ENCODE peak calls at places on chromosome 7, in ten cellular contexts. K is stimulated activated CD8-positive, alpha-beta memory T cell treated with anti-CD3 and anti-CD28 coated beads, Interleukin-15, amount 100 ng/mL, for 4 hours; Z is NCI-H1436; G is astrocyte of the spinal cord; Q is activated T-cell treated with anti-CD3 and anti-CD28 coated beads for 48 hours; S is NAMALWA; V is hepatocyte; X is NCI-H1105; T is hypothalamus; F is ACHN. B is an unnamed sample.

GRCh38 chr7:1055084-1055450 is 10.7 kb downstream of the GPR146 start:
- DNase-seq in K (no peak), Z (no peak), G (peak), Q (peak), S (peak), V (peak), X (no peak), T (peak), F (no peak), B (no peak)

GRCh38 chr7:30475580-30475979 is 3.0 kb downstream of the NOD1 start:
- DNase-seq in K (no peak), Z (no peak), G (no peak), Q (no peak), S (no peak), V (no peak), X (no peak), T (no peak), F (peak), B (no peak)

GRCh38 chr7:98163704-98164478 is 47.3 kb upstream of the BHLHA15 start:
- DNase-seq in K (no peak), Z (no peak), G (peak), Q (no peak), S (no peak), V (peak), X (no peak), T (peak), F (peak), B (peak)

GRCh38 chr7:111476586-111477293 is 85.6 kb downstream of the IMMP2L start:
- DNase-seq in K (no peak), Z (no peak), G (no peak), Q (no peak), S (no peak), V (no peak), X (no peak), T (no peak), F (no peak), B (no peak)

GRCh38 chr7:50353201-50353600 is 48.7 kb downstream of the IKZF1 start:
- DNase-seq in K (no peak), Z (no peak), G (no peak), Q (no peak), S (no peak), V (no peak), X (no peak), T (no peak), F (no peak), B (no peak)

GRCh38 chr7:158802535-158803199 is 26.6 kb downstream of the ESYT2 start:
- DNase-seq in K (no peak), Z (no peak), G (peak), Q (no peak), S (no peak), V (no peak), X (no peak), T (no peak), F (peak), B (peak)

GRCh38 chr7:77246031-77246430 is 46.4 kb upstream of the FGL2 start:
- DNase-seq in K (no peak), Z (no peak), G (no peak), Q (no peak), S (no peak), V (no peak), X (no peak), T (no peak), F (no peak), B (no peak)

GRCh38 chr7:45973725-45974532 is 52.9 kb upstream of the IGFBP3 start:
- DNase-seq in K (no peak), Z (no peak), G (peak), Q (no peak), S (no peak), V (no peak), X (no peak), T (peak), F (no peak), B (peak)

GRCh38 chr7:130998993-130999602 is 265.1 kb upstream of the KLF14 start:
- DNase-seq in K (no peak), Z (no peak), G (peak), Q (no peak), S (no peak), V (no peak), X (no peak), T (no peak), F (no peak), B (peak)

GRCh38 chr7:133937786-133938185 is 189.4 kb upstream of the LRGUK start:
- DNase-seq in K (no peak), Z (no peak), G (no peak), Q (no peak), S (no peak), V (no peak), X (no peak), T (no peak), F (no peak), B (no peak)

GRCh38 chr7:139681812-139682135 is 96.0 kb downstream of the HIPK2 start:
- DNase-seq in K (no peak), Z (no peak), G (no peak), Q (no peak), S (no peak), V (no peak), X (no peak), T (no peak), F (no peak), B (no peak)

GRCh38 chr7:110568932-110569331 is 522.0 kb upstream of the LRRN3 start:
- DNase-seq in K (no peak), Z (peak), G (no peak), Q (no peak), S (no peak), V (no peak), X (no peak), T (peak), F (no peak), B (no peak)

GRCh38 chr7:18345641-18346234 is 149.8 kb upstream of the HDAC9 start:
- DNase-seq in K (no peak), Z (peak), G (peak), Q (no peak), S (peak), V (peak), X (peak), T (no peak), F (peak), B (peak)

GRCh38 chr7:31160956-31161355 is 108.8 kb downstream of the ADCYAP1R1 start:
- DNase-seq in K (no peak), Z (no peak), G (no peak), Q (no peak), S (no peak), V (no peak), X (no peak), T (no peak), F (no peak), B (no peak)

GRCh38 chr7:123658023-123658422 is 2.4 kb downstream of the LMOD2 start:
- DNase-seq in K (no peak), Z (no peak), G (no peak), Q (no peak), S (no peak), V (no peak), X (no peak), T (no peak), F (no peak), B (no peak)

GRCh38 chr7:55552320-55553086 is 19.8 kb downstream of the VOPP1 start:
- DNase-seq in K (no peak), Z (no peak), G (peak), Q (no peak), S (no peak), V (peak), X (no peak), T (peak), F (peak), B (peak)

GRCh38 chr7:37065779-37066271 is 341.5 kb upstream of the AOAH start:
- DNase-seq in K (no peak), Z (no peak), G (peak), Q (peak), S (no peak), V (peak), X (no peak), T (no peak), F (no peak), B (no peak)

GRCh38 chr7:139720705-139721231 is 57.0 kb downstream of the HIPK2 start:
- DNase-seq in K (no peak), Z (no peak), G (peak), Q (no peak), S (no peak), V (no peak), X (no peak), T (no peak), F (no peak), B (peak)

GRCh38 chr7:66556177-66556548 is 72.5 kb upstream of the KCTD7 start:
- DNase-seq in K (no peak), Z (no peak), G (no peak), Q (no peak), S (no peak), V (no peak), X (no peak), T (no peak), F (no peak), B (no peak)

GRCh38 chr7:32616625-32617024 is 121.3 kb downstream of the AVL9 start:
- DNase-seq in K (no peak), Z (no peak), G (peak), Q (no peak), S (no peak), V (peak), X (no peak), T (peak), F (peak), B (peak)

GRCh38 chr7:96823274-96823673 is 113.6 kb upstream of the SEM1 start:
- DNase-seq in K (no peak), Z (no peak), G (peak), Q (no peak), S (no peak), V (no peak), X (no peak), T (no peak), F (no peak), B (no peak)

GRCh38 chr7:159030490-159031134 is 114.1 kb downstream of the VIPR2 start:
- DNase-seq in K (no peak), Z (peak), G (no peak), Q (peak), S (no peak), V (peak), X (peak), T (peak), F (peak), B (peak)

GRCh38 chr7:131336956-131337355 is 9.3 kb downstream of the MKLN1 start:
- DNase-seq in K (no peak), Z (no peak), G (peak), Q (no peak), S (peak), V (no peak), X (no peak), T (no peak), F (peak), B (no peak)

GRCh38 chr7:28862876-28863275 is 95.3 kb downstream of the TRIL start:
- DNase-seq in K (no peak), Z (no peak), G (peak), Q (no peak), S (no peak), V (no peak), X (no peak), T (no peak), F (peak), B (no peak)

GRCh38 chr7:104231054-104232046 is 23.5 kb upstream of the ORC5 start:
- DNase-seq in K (no peak), Z (peak), G (peak), Q (peak), S (peak), V (peak), X (peak), T (peak), F (peak), B (peak)

GRCh38 chr7:141276031-141276430 is 202.2 kb downstream of the TMEM178B start:
- DNase-seq in K (no peak), Z (no peak), G (no peak), Q (no peak), S (no peak), V (no peak), X (no peak), T (no peak), F (peak), B (no peak)

GRCh38 chr7:155299539-155300202 is 2.0 kb downstream of the INSIG1 start:
- DNase-seq in K (peak), Z (no peak), G (no peak), Q (no peak), S (peak), V (peak), X (no peak), T (no peak), F (peak), B (no peak)

GRCh38 chr7:52854681-52855080 is 180.8 kb upstream of the POM121L12 start:
- DNase-seq in K (no peak), Z (no peak), G (no peak), Q (no peak), S (no peak), V (no peak), X (no peak), T (no peak), F (no peak), B (no peak)

GRCh38 chr7:79461660-79462059 is 8.2 kb upstream of the MAGI2 start:
- DNase-seq in K (no peak), Z (no peak), G (peak), Q (no peak), S (no peak), V (peak), X (no peak), T (no peak), F (peak), B (peak)

GRCh38 chr7:22681852-22682657 is 44.9 kb upstream of the IL6 start:
- DNase-seq in K (no peak), Z (no peak), G (no peak), Q (no peak), S (no peak), V (no peak), X (no peak), T (no peak), F (no peak), B (no peak)

GRCh38 chr7:135195968-135196629 is 15.2 kb downstream of the WDR91 start:
- DNase-seq in K (no peak), Z (no peak), G (no peak), Q (no peak), S (no peak), V (no peak), X (no peak), T (no peak), F (no peak), B (no peak)

GRCh38 chr7:105389090-105389650 is 449 bp upstream of the SRPK2 start:
- DNase-seq in K (no peak), Z (no peak), G (peak), Q (peak), S (peak), V (peak), X (no peak), T (peak), F (peak), B (peak)

GRCh38 chr7:30988346-30989005 is 24.7 kb downstream of the GHRHR start:
- DNase-seq in K (no peak), Z (no peak), G (no peak), Q (no peak), S (no peak), V (peak), X (no peak), T (peak), F (no peak), B (no peak)

GRCh38 chr7:604038-604883 is 84.6 kb upstream of the PDGFA start:
- DNase-seq in K (peak), Z (no peak), G (peak), Q (peak), S (no peak), V (no peak), X (no peak), T (peak), F (no peak), B (no peak)